ENCODE peak calls at places on chromosome 6, in nine cellular contexts. Y is neural crest cell, V is heart left ventricle, J is brain microvascular endothelial cell, Z is astrocyte of the cerebellum, Q is tibial artery, F is A549, E is progenitor cell of endocrine pancreas, B is psoas muscle. S is an unnamed sample.

GRCh38 chr6:101853226-101853625 is 459.7 kb downstream of the GRIK2 start:
- DNase-seq in Y (no peak), V (no peak), J (peak), Z (no peak), Q (no peak), F (no peak), E (no peak), B (no peak), S (peak)

GRCh38 chr6:121436966-121437756 is 1.7 kb downstream of the GJA1 start:
- DNase-seq in Y (peak), V (peak), J (peak), Z (no peak), Q (peak), F (peak), E (peak), B (peak), S (peak)

GRCh38 chr6:116557863-116558262 is 4.3 kb downstream of the CALHM4 start:
- DNase-seq in Y (no peak), V (no peak), J (peak), Z (peak), Q (no peak), F (peak), E (no peak), B (no peak), S (peak)

GRCh38 chr6:100300221-100300736 is 164.4 kb downstream of the SIM1 start:
- DNase-seq in Y (no peak), V (no peak), J (peak), Z (peak), Q (no peak), F (peak), E (no peak), B (no peak), S (peak)

GRCh38 chr6:6793388-6794250 is 205.1 kb downstream of the LY86 start:
- DNase-seq in Y (no peak), V (no peak), J (no peak), Z (no peak), Q (no peak), F (no peak), E (no peak), B (no peak), S (no peak)

GRCh38 chr6:141291322-141291721 is 841.4 kb upstream of the GJE1 start:
- DNase-seq in Y (no peak), V (no peak), J (no peak), Z (no peak), Q (no peak), F (no peak), E (no peak), B (no peak), S (no peak)

GRCh38 chr6:31657406-31658157 is 1.9 kb downstream of the APOM start:
- DNase-seq in Y (no peak), V (no peak), J (no peak), Z (no peak), Q (no peak), F (no peak), E (no peak), B (no peak), S (no peak)

GRCh38 chr6:3226422-3227362 is 761 bp downstream of the TUBB2B start:
- DNase-seq in Y (peak), V (no peak), J (no peak), Z (no peak), Q (no peak), F (no peak), E (peak), B (peak), S (no peak)

GRCh38 chr6:139152088-139152891 is 17.4 kb downstream of the HECA start:
- DNase-seq in Y (no peak), V (no peak), J (no peak), Z (no peak), Q (no peak), F (no peak), E (no peak), B (no peak), S (peak)

GRCh38 chr6:1524040-1524480 is 85.7 kb upstream of the FOXC1 start:
- DNase-seq in Y (peak), V (peak), J (peak), Z (no peak), Q (peak), F (peak), E (peak), B (peak), S (no peak)

GRCh38 chr6:138514860-138515540 is 15.7 kb upstream of the NHSL1 start:
- DNase-seq in Y (no peak), V (no peak), J (no peak), Z (no peak), Q (no peak), F (no peak), E (no peak), B (no peak), S (no peak)

DNA sequence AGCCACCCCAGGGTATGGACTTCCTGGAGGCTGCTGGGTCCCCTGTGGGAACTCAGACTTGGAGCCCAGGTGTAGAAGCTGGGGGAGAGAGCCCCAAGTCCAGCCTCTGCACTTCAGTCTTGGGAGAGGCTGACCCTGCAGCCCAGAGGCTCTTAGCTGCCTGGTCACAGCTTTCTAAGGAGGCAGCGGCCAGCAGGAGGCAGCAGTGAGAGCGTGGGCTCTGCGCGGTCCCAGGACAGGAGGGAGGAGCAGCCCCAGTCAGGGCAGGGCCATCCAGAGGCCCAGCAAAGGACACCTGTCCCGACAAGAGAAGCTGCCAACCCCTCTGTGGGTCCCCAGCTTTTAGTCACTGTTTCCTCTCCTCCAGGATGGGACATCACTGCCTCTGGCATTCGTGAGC is 9.4 kb downstream of the TREML2 start:
- DNase-seq in Y (peak), V (peak), J (no peak), Z (no peak), Q (no peak), F (peak), E (no peak), B (no peak), S (no peak)
- TF ChIP-seq CTCF in Y (peak), V (peak), J (peak), Z (peak), Q (no peak), F (peak), E (peak), B (peak), S (peak)

GRCh38 chr6:73562557-73562956 is 41.7 kb upstream of the EEF1A1 start:
- DNase-seq in Y (no peak), V (no peak), J (no peak), Z (no peak), Q (no peak), F (no peak), E (no peak), B (no peak), S (no peak)

GRCh38 chr6:73558624-73559398 is 38.0 kb upstream of the EEF1A1 start:
- DNase-seq in Y (no peak), V (no peak), J (no peak), Z (no peak), Q (no peak), F (no peak), E (no peak), B (no peak), S (no peak)

GRCh38 chr6:73564578-73565345 is 43.9 kb upstream of the EEF1A1 start:
- DNase-seq in Y (no peak), V (no peak), J (no peak), Z (no peak), Q (no peak), F (no peak), E (no peak), B (no peak), S (no peak)

GRCh38 chr6:73556796-73557195 is 36.0 kb upstream of the EEF1A1 start:
- DNase-seq in Y (no peak), V (no peak), J (no peak), Z (no peak), Q (no peak), F (no peak), E (no peak), B (no peak), S (no peak)

DNA sequence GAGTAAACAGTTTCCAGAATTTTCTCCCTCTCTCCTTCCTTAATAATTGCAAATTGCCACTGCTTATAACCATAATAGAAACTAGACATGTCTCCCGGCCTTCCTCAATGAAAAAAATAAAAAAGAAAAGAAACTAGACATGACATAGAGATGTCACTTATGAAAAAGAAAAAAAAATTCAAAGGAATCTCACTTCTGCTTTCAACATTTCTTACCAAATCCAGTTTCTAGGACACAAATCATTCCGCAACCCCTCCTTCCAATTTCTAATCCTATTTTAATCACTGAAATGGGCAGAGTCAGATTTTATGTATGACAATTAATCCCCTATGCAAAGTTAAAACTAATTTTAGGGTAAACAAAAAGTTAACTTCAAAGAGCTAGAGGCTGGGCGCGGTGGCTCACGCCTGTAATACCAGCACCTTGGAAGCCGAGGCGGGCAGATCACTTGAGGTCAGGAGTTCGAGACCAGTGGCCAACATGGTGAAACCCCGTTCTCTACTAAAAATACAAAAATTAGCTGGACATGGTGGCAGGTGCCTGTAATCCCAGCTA is 40.1 kb upstream of the EEF1A1 start:
- DNase-seq in Y (no peak), V (no peak), J (no peak), Z (no peak), Q (no peak), F (no peak), E (no peak), B (no peak), S (no peak)
- TF ChIP-seq CTCF in Y (no peak), V (no peak), J (no peak), Z (no peak), Q (no peak), F (no peak), E (no peak), B (no peak), S (no peak)

GRCh38 chr6:20882014-20882413 is 347.8 kb downstream of the CDKAL1 start:
- DNase-seq in Y (no peak), V (no peak), J (no peak), Z (no peak), Q (no peak), F (no peak), E (no peak), B (no peak), S (no peak)

GRCh38 chr6:20881365-20881764 is 347.1 kb downstream of the CDKAL1 start:
- DNase-seq in Y (no peak), V (no peak), J (no peak), Z (no peak), Q (no peak), F (no peak), E (no peak), B (no peak), S (no peak)

GRCh38 chr6:20877008-20877937 is 343.0 kb downstream of the CDKAL1 start:
- DNase-seq in Y (no peak), V (no peak), J (peak), Z (peak), Q (peak), F (peak), E (no peak), B (peak), S (peak)

GRCh38 chr6:20879121-20879520 is 344.9 kb downstream of the CDKAL1 start:
- DNase-seq in Y (no peak), V (no peak), J (no peak), Z (no peak), Q (no peak), F (no peak), E (no peak), B (no peak), S (no peak)

DNA sequence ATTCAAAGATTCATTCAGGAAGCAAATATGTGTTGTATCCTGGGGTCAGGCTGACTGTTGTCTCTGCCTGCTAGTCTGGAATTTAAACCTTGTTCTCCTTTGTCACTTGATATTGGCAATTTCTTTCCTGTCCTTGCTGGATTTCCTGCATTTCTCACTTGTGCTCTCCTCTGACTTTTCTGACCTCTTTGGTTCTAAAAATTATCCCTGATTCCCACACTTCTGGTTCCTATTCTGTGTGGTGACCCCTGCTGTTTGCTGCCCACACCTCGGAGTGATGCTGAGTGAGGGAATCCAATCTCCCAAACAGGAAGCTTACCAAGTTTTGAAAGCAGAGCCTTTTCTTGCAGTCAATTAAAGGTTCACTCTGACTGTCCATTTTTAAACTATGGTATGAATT is 345.3 kb downstream of the CDKAL1 start:
- DNase-seq in Y (no peak), V (no peak), J (no peak), Z (peak), Q (no peak), F (no peak), E (no peak), B (no peak), S (peak)
- TF ChIP-seq CTCF in Y (no peak), V (no peak), J (no peak), Z (no peak), Q (no peak), F (no peak), E (no peak), B (no peak), S (no peak)

DNA sequence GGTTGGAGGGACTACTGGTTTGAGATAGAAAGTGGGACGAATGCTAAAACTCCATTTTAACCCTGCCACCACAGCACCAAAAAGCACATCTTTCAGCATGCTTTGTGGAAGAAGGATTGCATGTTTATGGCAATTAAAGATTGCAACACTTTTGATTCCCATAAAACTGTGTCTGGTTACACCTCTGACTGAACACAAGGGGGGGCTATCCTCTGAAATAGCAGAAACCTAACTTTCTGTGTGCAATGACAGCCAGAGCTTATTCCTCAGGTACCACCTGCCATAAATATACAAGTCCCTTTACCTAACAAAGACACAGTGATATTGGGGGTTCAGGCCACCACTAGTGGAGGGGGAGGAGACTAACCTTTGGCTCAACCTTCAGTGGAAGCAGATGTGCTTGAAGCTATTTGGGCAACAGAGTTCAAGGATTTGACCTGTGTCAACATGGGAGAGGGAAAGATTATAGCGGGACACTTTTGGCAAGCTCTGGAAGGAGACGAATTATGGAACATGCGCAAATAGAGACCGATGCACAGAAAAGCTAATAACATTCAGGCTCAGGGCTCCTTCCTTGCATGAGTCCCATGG is 9.6 kb upstream of the PLG start:
- DNase-seq in Y (no peak), V (no peak), J (no peak), Z (no peak), Q (no peak), F (peak), E (no peak), B (no peak), S (no peak)
- TF ChIP-seq CTCF in Y (peak), V (no peak), J (no peak), Z (no peak), Q (no peak), F (no peak), E (no peak), B (no peak), S (no peak)

GRCh38 chr6:10250655-10251220 is 164.1 kb downstream of the TFAP2A start:
- DNase-seq in Y (no peak), V (no peak), J (no peak), Z (no peak), Q (no peak), F (no peak), E (no peak), B (no peak), S (no peak)

DNA sequence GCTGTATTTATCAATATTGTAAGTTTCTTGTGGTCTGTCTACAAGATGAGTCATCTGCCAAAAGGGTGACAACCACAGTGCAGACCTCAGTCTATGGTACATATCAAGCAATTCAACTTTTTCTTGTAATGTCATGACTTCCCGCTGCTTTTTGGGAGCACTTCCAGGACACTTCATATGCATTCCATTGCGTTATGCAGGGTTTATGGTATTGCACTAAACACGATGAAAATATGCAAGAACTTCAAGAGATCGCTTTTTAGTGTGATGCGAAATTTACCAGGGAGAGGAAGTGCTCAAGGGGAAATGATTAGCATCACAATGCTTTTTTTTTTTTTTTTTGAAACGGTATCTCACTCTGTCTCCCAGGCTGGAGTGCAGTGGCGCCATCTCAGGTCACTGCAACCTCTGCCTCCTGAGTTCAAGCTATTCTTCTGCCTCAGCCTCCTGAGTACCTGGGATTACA is 166.5 kb downstream of the TFAP2A start:
- DNase-seq in Y (no peak), V (no peak), J (peak), Z (peak), Q (no peak), F (no peak), E (no peak), B (no peak), S (peak)
- TF ChIP-seq CTCF in Y (no peak), V (no peak), J (peak), Z (no peak), Q (no peak), F (no peak), E (no peak), B (no peak), S (no peak)

S was measured in foreskin fibroblast.